ENCODE peak calls at places on chromosomes 11 and 22, in eight cellular contexts. F, I, Y, U, K, H, D and Q are unnamed samples. For H3K4me1, the result is how much of the 10 kb centered on the place peaks cover.

GRCh38 chr11:1479006-1479677 is 7.4 kb downstream of the MOB2 start:
- DNase-seq in F (no peak), I (no peak), Y (no peak), U (no peak), K (no peak), H (no peak), D (no peak), Q (no peak)

GRCh38 chr11:44298862-44299261 is 11.1 kb downstream of the ALX4 start:
- DNase-seq in F (no peak), I (no peak), Y (no peak), U (no peak), K (no peak), H (no peak), D (no peak), Q (no peak)

GRCh38 chr11:84857746-84858145 is 769.4 kb downstream of the DLG2 start:
- DNase-seq in F (peak), I (no peak), Y (no peak), U (peak), K (no peak), H (no peak), D (no peak), Q (no peak)

GRCh38 chr11:97454988-97455387 is 1065.2 kb downstream of the JRKL start:
- DNase-seq in F (peak), I (no peak), Y (peak), U (no peak), K (no peak), H (peak), D (no peak), Q (peak)

GRCh38 chr11:91308069-91308468 is 916.5 kb upstream of the FAT3 start:
- DNase-seq in F (no peak), I (no peak), Y (no peak), U (no peak), K (no peak), H (peak), D (no peak), Q (no peak)

GRCh38 chr22:32024791-32025190 is 18.3 kb upstream of the SLC5A1 start:
- DNase-seq in F (peak), I (no peak), Y (no peak), U (peak), K (no peak), H (no peak), D (no peak), Q (no peak)

GRCh38 chr11:62108017-62108750 is 15.6 kb upstream of the INCENP start:
- DNase-seq in F (peak), I (no peak), Y (peak), U (peak), K (peak), H (peak), D (no peak), Q (peak)

GRCh38 chr11:17743808-17744119 is 9.2 kb downstream of the KCNC1 start:
- DNase-seq in F (peak), I (no peak), Y (no peak), U (no peak), K (no peak), H (no peak), D (peak), Q (no peak)

GRCh38 chr11:117584056-117584830 is 212.8 kb downstream of the DSCAML1 start:
- DNase-seq in F (peak), I (no peak), Y (no peak), U (no peak), K (no peak), H (no peak), D (no peak), Q (no peak)

GRCh38 chr22:23225337-23225723 is 45.0 kb downstream of the BCR start:
- DNase-seq in F (no peak), I (no peak), Y (no peak), U (no peak), K (no peak), H (no peak), D (peak), Q (no peak)
- H3K4me1 ChIP-seq in F (under half), I (under half), Y (half or more), U (half or more), K (under half), H (half or more), D (under half), Q (under half)

GRCh38 chr11:76321340-76321739 is 59.6 kb downstream of the THAP12 start:
- DNase-seq in F (no peak), I (no peak), Y (no peak), U (no peak), K (no peak), H (no peak), D (peak), Q (no peak)
- H3K4me3 ChIP-seq in F (no peak), I (peak), Y (no peak), U (no peak), K (no peak), H (no peak), D (no peak), Q (no peak)

DNA sequence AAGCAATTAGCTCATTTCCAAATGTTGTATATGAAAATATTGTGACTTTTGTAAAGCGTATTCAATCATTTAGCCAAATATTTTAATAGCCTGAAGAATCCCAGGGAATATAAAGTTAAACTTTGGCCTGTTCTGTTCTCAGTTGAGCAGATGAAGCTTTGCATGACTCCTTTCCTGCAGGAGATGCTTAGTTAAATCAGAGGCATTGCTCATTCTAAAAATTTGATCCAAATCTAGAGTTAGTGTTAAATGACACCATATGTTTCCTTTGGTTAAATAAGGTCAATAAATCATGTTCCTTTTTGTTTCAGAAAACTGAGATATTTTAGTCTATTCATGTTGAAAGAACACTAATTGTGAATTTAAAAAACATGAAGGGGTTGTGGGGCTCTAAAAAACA is 51.2 kb upstream of the BIRC3 start:
- DNase-seq in F (peak), I (no peak), Y (no peak), U (no peak), K (no peak), H (no peak), D (no peak), Q (peak)
- H3K9ac ChIP-seq in F (no peak), I (no peak), Y (no peak), U (no peak), K (no peak), H (no peak), D (no peak), Q (no peak)

GRCh38 chr11:60485987-60486386 is 6.6 kb upstream of the MS4A12 start:
- DNase-seq in F (no peak), I (peak), Y (peak), U (no peak), K (peak), H (peak), D (no peak), Q (no peak)
- H3K4me1 ChIP-seq in F (under half), I (under half), Y (under half), U (under half), K (under half), H (under half), D (under half), Q (under half)

GRCh38 chr22:27614291-27615007 is 187.1 kb downstream of the MN1 start:
- DNase-seq in F (peak), I (no peak), Y (no peak), U (no peak), K (no peak), H (peak), D (no peak), Q (peak)
- H3K4me3 ChIP-seq in F (peak), I (no peak), Y (no peak), U (no peak), K (no peak), H (no peak), D (no peak), Q (no peak)

DNA sequence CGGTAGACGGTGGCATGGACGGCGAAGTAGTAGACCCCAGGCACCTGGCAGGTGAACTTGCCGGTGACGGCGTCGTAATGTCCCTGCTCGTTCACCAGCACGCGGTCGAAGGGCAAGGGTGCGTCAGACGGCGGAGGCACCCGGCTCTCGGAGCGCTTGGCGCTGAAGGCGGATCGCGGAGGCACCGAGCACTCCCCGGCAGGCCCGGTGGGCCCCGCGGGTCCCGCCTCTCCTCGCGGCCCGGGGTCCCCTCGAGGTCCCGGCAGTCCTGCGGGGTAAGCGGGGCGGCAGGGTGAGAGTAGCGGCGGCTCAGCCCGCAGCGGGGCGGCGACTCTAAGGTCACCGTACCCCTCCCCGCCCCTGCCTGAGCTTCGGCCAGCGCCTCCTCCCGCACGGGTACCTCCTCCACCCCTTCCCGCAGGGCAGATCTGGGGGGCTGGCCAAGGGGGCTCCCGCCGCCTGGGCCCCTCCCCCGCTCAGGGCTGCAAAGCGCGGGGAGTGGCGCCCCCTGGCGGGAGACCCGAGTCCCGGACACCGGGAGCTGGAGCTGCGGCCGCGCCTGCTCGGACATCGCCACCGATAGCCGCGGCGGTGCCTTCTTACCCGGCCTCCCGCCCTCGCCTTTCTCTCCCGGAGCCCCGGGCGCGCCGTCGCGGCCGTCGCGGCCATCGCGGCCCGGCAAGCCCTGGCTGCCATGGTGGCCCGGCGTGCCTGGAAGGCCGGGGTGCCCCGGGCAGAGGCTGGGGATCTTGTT is 925 bp downstream of the C1QTNF5 start:
- DNase-seq in F (peak), I (peak), Y (peak), U (no peak), K (no peak), H (peak), D (peak), Q (peak)
- H3K9ac ChIP-seq in F (peak), I (peak), Y (peak), U (no peak), K (peak), H (no peak), D (peak), Q (peak)